ENCODE peak calls at places on chromosomes 4 and X, in ten cellular contexts. B, Q, X, K, U, P, F, T, C and G are unnamed samples.
A peak's percentile ranks its signal among the peaks of the same experiment; 100 is the strongest.

GRCh38 chr4:15100380-15100779 is 98.1 kb downstream of the CPEB2 start:
- DNase-seq in X (no peak), F (no peak), P (no peak), U (no peak), Q (no peak), B (no peak), K (no peak), T (no peak), C (no peak), G (no peak)

GRCh38 chr4:122827258-122827887 is 742 bp downstream of the FGF2 start:
- DNase-seq in C (no peak), X (peak; percentile 33), T (no peak), P (no peak), K (peak; percentile 55), B (no peak), U (peak; percentile 80), F (peak; percentile 64), Q (peak; percentile 20), G (peak; percentile 30)

GRCh38 chrX:69285401-69285871 is 120.2 kb upstream of the PJA1 start:
- DNase-seq in F (peak; percentile 70), Q (no peak), T (no peak), B (no peak), C (no peak), P (no peak), U (no peak), K (no peak), X (peak; percentile 50), G (no peak)

GRCh38 chr4:10032625-10033024 is 11.3 kb upstream of the SLC2A9 start:
- DNase-seq in F (peak; percentile 77), B (no peak), K (no peak), C (no peak), P (no peak), U (no peak), T (no peak), Q (peak; percentile 82), X (no peak), G (no peak)

GRCh38 chr4:169351860-169352259 is 81.1 kb upstream of the SH3RF1 start:
- DNase-seq in P (no peak), Q (no peak), F (peak; percentile 78), K (no peak), B (no peak), C (no peak), X (peak; percentile 34), U (no peak), T (peak; percentile 7), G (peak; percentile 63)

GRCh38 chrX:149145845-149146285 is 359.2 kb downstream of the IDS start:
- DNase-seq in U (no peak), T (no peak), K (no peak), Q (no peak), C (no peak), P (no peak), F (no peak), B (no peak), X (no peak), G (no peak)

GRCh38 chr4:103499094-103499493 is 220.7 kb downstream of the TACR3 start:
- DNase-seq in K (no peak), U (no peak), C (no peak), T (no peak), B (no peak), F (peak; percentile 6), Q (no peak), P (no peak), X (no peak), G (no peak)

GRCh38 chr4:125313497-125313896 is 1.3 kb upstream of the FAT4 start:
- DNase-seq in P (no peak), B (no peak), X (peak; percentile 46), C (peak; percentile 66), T (peak; percentile 11), Q (peak; percentile 90), F (peak; percentile 94), U (peak; percentile 87), K (peak; percentile 44), G (no peak)

GRCh38 chr4:79147251-79147650 is 178.6 kb downstream of the NAA11 start:
- DNase-seq in T (no peak), F (no peak), Q (no peak), U (no peak), C (no peak), B (no peak), K (no peak), P (no peak), X (no peak), G (no peak)

GRCh38 chr4:155953151-155954117 is at the start of gene CTSO:
- DNase-seq in X (peak; percentile 84), F (peak; percentile 88), U (peak; percentile 85), P (peak; percentile 51), K (peak; percentile 56), C (peak; percentile 77), T (peak; percentile 76), Q (peak; percentile 81), B (peak; percentile 73), G (peak; percentile 69)

GRCh38 chr4:94284889-94285288 is 57.7 kb downstream of the HPGDS start:
- DNase-seq in X (no peak), C (no peak), K (no peak), T (no peak), U (no peak), B (no peak), Q (no peak), F (no peak), P (no peak), G (no peak)

GRCh38 chr4:176742211-176742610 is 50.5 kb downstream of the VEGFC start:
- DNase-seq in Q (no peak), B (no peak), X (no peak), K (no peak), F (no peak), T (no peak), U (no peak), C (no peak), P (no peak), G (no peak)

GRCh38 chrX:98289726-98290125 is 1406.0 kb downstream of the RPA4 start:
- DNase-seq in U (no peak), T (no peak), P (no peak), B (no peak), F (no peak), Q (no peak), X (no peak), C (no peak), K (no peak), G (no peak)

GRCh38 chr4:4426511-4427477 is 39.9 kb downstream of the NSG1 start:
- DNase-seq in C (no peak), U (no peak), B (no peak), T (no peak), F (no peak), K (peak; percentile 37), X (no peak), P (no peak), Q (no peak), G (no peak)

GRCh38 chr4:2805712-2806391 is 13.0 kb downstream of the SH3BP2 start:
- DNase-seq in F (peak; percentile 29), U (no peak), K (no peak), Q (no peak), X (peak; percentile 65), C (no peak), B (no peak), T (no peak), P (no peak), G (peak; percentile 81)

GRCh38 chr4:40306991-40307390 is 28.1 kb upstream of the CHRNA9 start:
- DNase-seq in P (no peak), Q (no peak), B (no peak), X (no peak), T (no peak), C (no peak), K (no peak), U (no peak), F (no peak), G (no peak)

GRCh38 chr4:62670509-62670908 is 1470.4 kb downstream of the ADGRL3 start:
- DNase-seq in K (no peak), T (no peak), X (no peak), P (no peak), F (no peak), U (no peak), B (no peak), Q (no peak), C (peak; percentile 58), G (no peak)

GRCh38 chr4:130210871-130211270 is 1114.9 kb downstream of the C4orf33 start:
- DNase-seq in K (no peak), F (peak; percentile 65), C (peak; percentile 18), B (no peak), U (no peak), X (no peak), Q (peak; percentile 88), T (no peak), P (no peak), G (no peak)

GRCh38 chrX:619812-620493 is 10.6 kb upstream of the SHOX start:
- DNase-seq in F (no peak), U (no peak), X (no peak), P (no peak), B (no peak), Q (no peak), T (no peak), C (no peak), K (no peak), G (no peak)

GRCh38 chrX:150161092-150161672 is 201.9 kb upstream of the MAMLD1 start:
- DNase-seq in B (no peak), K (no peak), X (no peak), T (no peak), U (no peak), F (no peak), C (no peak), P (no peak), Q (no peak), G (no peak)

GRCh38 chrX:106168107-106168506 is at the start of gene PWWP3B:
- DNase-seq in F (peak; percentile 70), K (peak; percentile 56), T (peak; percentile 31), B (no peak), P (no peak), C (no peak), X (peak; percentile 90), Q (peak; percentile 43), U (no peak), G (peak; percentile 70)

GRCh38 chr4:24754586-24754985 is 40.8 kb upstream of the SOD3 start:
- DNase-seq in B (no peak), F (no peak), Q (no peak), T (no peak), X (no peak), P (no peak), U (no peak), K (no peak), C (no peak), G (no peak)

GRCh38 chr4:76342191-76342590 is 35.7 kb downstream of the STBD1 start:
- DNase-seq in C (no peak), Q (no peak), P (no peak), F (no peak), K (no peak), U (no peak), X (no peak), T (no peak), B (no peak), G (no peak)

GRCh38 chr4:153655928-153656327 is 28.2 kb upstream of the TLR2 start:
- DNase-seq in P (no peak), U (no peak), X (no peak), T (peak; percentile 10), C (no peak), B (no peak), K (no peak), F (peak; percentile 73), Q (no peak), G (no peak)

GRCh38 chr4:110183643-110184042 is 14.8 kb downstream of the ELOVL6 start:
- DNase-seq in P (no peak), C (no peak), K (peak; percentile 16), Q (no peak), B (no peak), U (peak; percentile 14), X (no peak), F (no peak), T (no peak), G (no peak)

GRCh38 chr4:1834047-1834769 is 21.7 kb downstream of the LETM1 start:
- DNase-seq in P (no peak), U (no peak), B (no peak), K (no peak), Q (no peak), T (no peak), C (no peak), F (no peak), X (no peak), G (no peak)

GRCh38 chrX:66680451-66680850 is 41.6 kb upstream of the EDA2R start:
- DNase-seq in U (peak; percentile 20), Q (peak; percentile 10), K (no peak), B (no peak), C (no peak), F (peak; percentile 16), X (no peak), T (no peak), P (no peak), G (no peak)

GRCh38 chr4:83552924-83553323 is 17.0 kb downstream of the GPAT3 start:
- DNase-seq in F (peak; percentile 46), B (no peak), U (peak; percentile 18), X (no peak), K (no peak), T (no peak), Q (peak; percentile 34), P (no peak), C (no peak), G (no peak)